ENCODE peak calls at places on chromosomes 2 and 18, in ten cellular contexts. I is upper lobe of right lung, B is uterus, C is GM23338, Q is AG04450, Y is IMR-90, P is neural progenitor cell, F is aorta, O is coronary artery, L is endothelial cell of umbilical vein. N is an unnamed sample.

GRCh38 chr18:58989184-58989759 is 124.6 kb downstream of the ZNF532 start:
- DNase-seq in I (no peak), B (no peak), C (no peak), Q (no peak), Y (no peak), P (no peak), F (no peak), O (no peak), L (no peak), N (no peak)

GRCh38 chr2:10297950-10298349 is 4.8 kb upstream of the HPCAL1 start:
- DNase-seq in I (no peak), B (peak; percentile 56), C (no peak), Q (peak; percentile 87), Y (peak; percentile 97), P (no peak), F (peak; percentile 61), O (no peak), L (peak; percentile 78), N (no peak)

GRCh38 chr2:190718652-190719526 is 70.0 kb downstream of the NAB1 start:
- DNase-seq in I (no peak), B (no peak), C (peak; percentile 18), Q (peak; percentile 18), Y (peak; percentile 81), P (no peak), F (no peak), O (no peak), L (peak; percentile 85), N (no peak)

GRCh38 chr18:28875059-28875458 is 698.1 kb upstream of the CDH2 start:
- DNase-seq in I (no peak), B (no peak), C (no peak), Q (no peak), Y (no peak), P (no peak), F (no peak), O (no peak), L (no peak), N (no peak)

GRCh38 chr2:190313880-190314279 is 5.7 kb downstream of the HIBCH start:
- DNase-seq in I (no peak), B (no peak), C (no peak), Q (no peak), Y (no peak), P (no peak), F (no peak), O (no peak), L (no peak), N (no peak)

GRCh38 chr2:124248366-124248765 is 223.3 kb downstream of the CNTNAP5 start:
- DNase-seq in I (no peak), B (no peak), C (no peak), Q (no peak), Y (no peak), P (no peak), F (no peak), O (no peak), L (no peak), N (no peak)

GRCh38 chr2:230827774-230828271 is 36.9 kb upstream of the ITM2C start:
- DNase-seq in I (no peak), B (no peak), C (peak; percentile 61), Q (no peak), Y (no peak), P (no peak), F (no peak), O (no peak), L (no peak), N (no peak)

GRCh38 chr2:88187038-88187676 is 17.0 kb downstream of the THNSL2 start:
- DNase-seq in I (no peak), B (no peak), C (peak; percentile 96), Q (no peak), Y (peak; percentile 21), P (peak; percentile 91), F (no peak), O (no peak), L (peak; percentile 33), N (peak; percentile 84)

GRCh38 chr2:143157001-143157798 is 28.0 kb downstream of the ARHGAP15 start:
- DNase-seq in I (no peak), B (no peak), C (no peak), Q (no peak), Y (no peak), P (no peak), F (no peak), O (no peak), L (no peak), N (no peak)

GRCh38 chr18:56815926-56816325 is 164.8 kb downstream of the WDR7 start:
- DNase-seq in I (no peak), B (no peak), C (no peak), Q (no peak), Y (no peak), P (no peak), F (no peak), O (no peak), L (no peak), N (no peak)

GRCh38 chr2:224173882-224174415 is 134.9 kb upstream of the SERPINE2 start:
- DNase-seq in I (no peak), B (no peak), C (no peak), Q (no peak), Y (no peak), P (peak; percentile 37), F (no peak), O (no peak), L (no peak), N (no peak)
- H3K4me3 ChIP-seq in I (no peak overlapping the region), B (no peak overlapping the region), C (no peak overlapping the region), Q (no peak overlapping the region), Y (no peak overlapping the region), P (no peak overlapping the region), F (no peak overlapping the region), O (no peak overlapping the region), L (no peak overlapping the region), N (no peak overlapping the region)

GRCh38 chr2:174014021-174014698 is 49.0 kb upstream of the SP3 start:
- DNase-seq in I (no peak), B (no peak), C (peak; percentile 59), Q (no peak), Y (no peak), P (no peak), F (no peak), O (no peak), L (no peak), N (no peak)

GRCh38 chr2:174013310-174013751 is 48.2 kb upstream of the SP3 start:
- DNase-seq in I (peak; percentile 77), B (peak; percentile 68), C (peak; percentile 43), Q (no peak), Y (no peak), P (peak; percentile 31), F (peak; percentile 82), O (no peak), L (peak; percentile 19), N (no peak)

GRCh38 chr2:174016447-174016846 is 51.3 kb upstream of the SP3 start:
- DNase-seq in I (no peak), B (no peak), C (no peak), Q (no peak), Y (no peak), P (no peak), F (no peak), O (no peak), L (no peak), N (no peak)

GRCh38 chr2:174014699-174015070 is 49.5 kb upstream of the SP3 start:
- DNase-seq in I (no peak), B (no peak), C (peak; percentile 50), Q (no peak), Y (no peak), P (no peak), F (no peak), O (no peak), L (no peak), N (no peak)

DNA sequence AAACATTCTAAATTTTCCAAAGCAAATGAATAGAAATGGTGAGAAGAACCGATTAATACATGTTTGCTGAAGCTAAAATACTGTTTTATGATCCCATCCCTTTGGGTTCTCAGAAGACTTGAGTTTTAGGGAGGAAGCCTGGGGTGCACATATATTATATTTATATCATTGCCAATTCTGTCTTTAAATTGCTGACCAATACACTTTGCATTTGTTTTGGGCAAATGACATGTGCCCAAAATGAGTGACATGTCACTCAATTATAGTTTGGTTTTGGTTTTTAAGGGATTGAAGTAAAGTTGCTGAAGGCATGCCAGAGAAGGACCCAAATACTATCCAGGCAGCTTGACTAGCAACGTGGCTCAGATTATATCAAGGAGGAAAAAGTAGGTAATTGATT is 50.3 kb upstream of the SP3 start:
- DNase-seq in I (no peak), B (no peak), C (no peak), Q (no peak), Y (no peak), P (no peak), F (no peak), O (no peak), L (no peak), N (no peak)
- H3K27ac ChIP-seq in I (no peak overlapping the region), B (no peak overlapping the region), C (no peak overlapping the region), Q (no peak overlapping the region), Y (no peak overlapping the region), P (no peak overlapping the region), F (no peak overlapping the region), O (no peak overlapping the region), L (no peak overlapping the region), N (no peak overlapping the region)

DNA sequence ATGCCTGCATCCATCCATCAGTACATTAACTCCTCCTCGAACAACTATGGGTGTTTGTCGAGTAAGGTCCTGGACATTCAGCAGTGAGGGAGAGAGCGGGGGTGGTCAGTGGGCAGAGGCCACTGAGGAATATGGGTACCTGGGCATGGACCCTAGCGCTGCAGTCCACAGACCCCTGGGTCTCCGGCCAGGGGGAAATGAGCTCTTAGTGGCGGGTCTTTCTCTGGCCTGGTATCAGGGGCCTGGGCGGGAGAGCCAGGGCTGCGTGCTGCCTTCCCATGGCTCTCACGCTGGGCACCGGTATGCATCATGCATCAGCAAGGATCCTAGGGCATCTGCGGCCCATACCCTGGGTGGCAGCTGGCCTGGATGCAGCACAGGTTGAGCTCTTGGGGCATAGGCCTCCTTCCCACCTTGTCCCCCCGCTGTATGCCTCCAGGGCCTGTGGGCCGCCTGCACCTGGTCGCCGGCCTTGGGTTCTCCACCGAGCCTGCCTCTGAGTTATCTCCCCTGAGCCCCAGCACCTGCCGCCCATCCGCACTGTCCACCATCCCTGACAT is 1.3 kb upstream of the MOCOS start:
- DNase-seq in I (no peak), B (no peak), C (no peak), Q (no peak), Y (no peak), P (no peak), F (no peak), O (no peak), L (no peak), N (no peak)
- H3K4me3 ChIP-seq in I (no peak overlapping the region), B (no peak overlapping the region), C (peak overlapping the region; percentile 87), Q (peak overlapping the region; percentile 82), Y (peak overlapping the region; percentile 91), P (no peak overlapping the region), F (no peak overlapping the region), O (peak overlapping the region; percentile 83), L (no peak overlapping the region), N (peak overlapping the region; percentile 65)

GRCh38 chr18:61333746-61334490 is 688 bp downstream of the CDH20 start:
- DNase-seq in I (no peak), B (no peak), C (peak; percentile 65), Q (no peak), Y (no peak), P (peak; percentile 61), F (peak; percentile 69), O (no peak), L (no peak), N (no peak)
- H3K27ac ChIP-seq in I (no peak overlapping the region), B (no peak overlapping the region), C (no peak overlapping the region), Q (no peak overlapping the region), Y (no peak overlapping the region), P (no peak overlapping the region), F (no peak overlapping the region), O (no peak overlapping the region), L (no peak overlapping the region), N (no peak overlapping the region)

DNA sequence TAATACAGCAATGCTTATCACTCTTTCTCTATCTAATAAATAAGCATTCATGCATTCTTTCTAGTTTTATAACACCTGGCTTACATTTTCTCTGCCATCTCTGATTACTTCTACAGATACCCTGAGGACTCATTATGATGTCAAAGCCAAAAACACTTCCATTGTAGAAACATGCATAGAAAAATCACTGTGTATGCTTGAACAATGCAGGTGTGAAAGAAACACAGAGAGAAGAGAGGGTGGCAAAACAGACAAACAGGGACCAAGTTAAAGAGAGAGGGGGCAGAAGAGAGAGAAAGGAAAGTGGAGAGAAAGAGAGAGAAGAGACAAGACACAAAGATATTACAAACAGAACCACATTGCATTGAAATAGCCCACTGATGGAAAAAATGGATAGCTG is 4.4 kb downstream of the MYT1L start:
- DNase-seq in I (no peak), B (no peak), C (no peak), Q (no peak), Y (no peak), P (no peak), F (no peak), O (no peak), L (no peak), N (no peak)
- H3K4me3 ChIP-seq in I (no peak overlapping the region), B (no peak overlapping the region), C (no peak overlapping the region), Q (no peak overlapping the region), Y (no peak overlapping the region), P (no peak overlapping the region), F (no peak overlapping the region), O (no peak overlapping the region), L (no peak overlapping the region), N (no peak overlapping the region)

N was measured in iPS DF 6.9.